ENCODE peak calls at places on chromosomes 6 and 20, in four cellular contexts. U, Y, O and K are unnamed samples.

GRCh38 chr6:125144822-125145221 is 8.8 kb upstream of the TPD52L1 start:
- DNase-seq in U (no peak), Y (no peak), O (no peak), K (no peak)

GRCh38 chr6:165110871-165111270 is 198.5 kb downstream of the C6orf118 start:
- DNase-seq in U (no peak), Y (no peak), O (no peak), K (no peak)

GRCh38 chr20:63765082-63765873 is 25.7 kb downstream of the SLC2A4RG start:
- DNase-seq in U (no peak), Y (no peak), O (no peak), K (no peak)

GRCh38 chr6:154542747-154543146 is 32.3 kb upstream of the CNKSR3 start:
- DNase-seq in U (no peak), Y (no peak), O (no peak), K (no peak)

GRCh38 chr6:149031545-149032317 is 284.9 kb downstream of the UST start:
- DNase-seq in U (no peak), Y (no peak), O (no peak), K (no peak)

GRCh38 chr20:45933231-45934045 is 1.0 kb upstream of the PCIF1 start:
- DNase-seq in U (peak), Y (peak), O (peak), K (peak)

GRCh38 chr20:51265366-51265765 is 242.5 kb upstream of the KCNG1 start:
- DNase-seq in U (no peak), Y (no peak), O (no peak), K (no peak)

GRCh38 chr20:19921349-19921793 is 95.8 kb upstream of the NAA20 start:
- DNase-seq in U (no peak), Y (no peak), O (no peak), K (no peak)

GRCh38 chr6:50952092-50952932 is 133.6 kb downstream of the TFAP2B start:
- DNase-seq in U (no peak), Y (no peak), O (no peak), K (no peak)

GRCh38 chr20:23120936-23121765 is 35.0 kb upstream of the CD93 start:
- DNase-seq in U (no peak), Y (no peak), O (no peak), K (no peak)

GRCh38 chr6:148747493-148748160 is 797 bp downstream of the UST start:
- DNase-seq in U (peak), Y (peak), O (peak), K (peak)